ENCODE peak calls at places on chromosomes 6 and 20, in nine cellular contexts. One of them, this sample, is unnamed. For H3K27me3, the result is how much of the 10 kb centered on the place peaks cover.

GRCh38 chr6:139126255-139126654 is 8.6 kb upstream of the HECA start:
- DNase-seq in upper lobe of right lung: no peak
- DNase-seq in left ventricle myocardium inferior: no peak
- DNase-seq in cardiac muscle cell: no peak
- DNase-seq in endodermal cell: no peak
- DNase-seq in brain microvascular endothelial cell: peak
- DNase-seq in PC-9: no peak
- DNase-seq in sigmoid colon: no peak
- DNase-seq in psoas muscle: no peak
- DNase-seq in this sample: no peak

GRCh38 chr6:3920321-3920720 is 71.1 kb downstream of the FAM50B start:
- DNase-seq in cardiac muscle cell: no peak
- DNase-seq in endodermal cell: no peak
- DNase-seq in left ventricle myocardium inferior: no peak
- DNase-seq in psoas muscle: no peak
- DNase-seq in sigmoid colon: no peak
- DNase-seq in brain microvascular endothelial cell: no peak
- DNase-seq in upper lobe of right lung: no peak
- DNase-seq in PC-9: no peak
- DNase-seq in this sample: no peak

GRCh38 chr20:58623579-58624473 is 27.3 kb upstream of the STX16 start:
- DNase-seq in PC-9: peak
- DNase-seq in brain microvascular endothelial cell: peak
- DNase-seq in sigmoid colon: peak
- DNase-seq in cardiac muscle cell: no peak
- DNase-seq in psoas muscle: peak
- DNase-seq in upper lobe of right lung: no peak
- DNase-seq in left ventricle myocardium inferior: peak
- DNase-seq in endodermal cell: no peak
- DNase-seq in this sample: no peak

GRCh38 chr6:169963581-169964297 is 212.3 kb downstream of the ERMARD start:
- DNase-seq in endodermal cell: peak
- DNase-seq in upper lobe of right lung: peak
- DNase-seq in cardiac muscle cell: no peak
- DNase-seq in psoas muscle: no peak
- DNase-seq in PC-9: no peak
- DNase-seq in left ventricle myocardium inferior: no peak
- DNase-seq in brain microvascular endothelial cell: no peak
- DNase-seq in sigmoid colon: peak
- DNase-seq in this sample: peak

GRCh38 chr20:44431118-44431501 is 44.6 kb upstream of the TTPAL start:
- DNase-seq in psoas muscle: no peak
- DNase-seq in left ventricle myocardium inferior: no peak
- DNase-seq in endodermal cell: no peak
- DNase-seq in brain microvascular endothelial cell: no peak
- DNase-seq in sigmoid colon: no peak
- DNase-seq in PC-9: no peak
- DNase-seq in upper lobe of right lung: no peak
- DNase-seq in cardiac muscle cell: no peak
- DNase-seq in this sample: no peak

GRCh38 chr20:680638-681037 is 5.0 kb upstream of the SCRT2 start:
- DNase-seq in brain microvascular endothelial cell: no peak
- DNase-seq in upper lobe of right lung: no peak
- DNase-seq in sigmoid colon: no peak
- DNase-seq in PC-9: no peak
- DNase-seq in psoas muscle: no peak
- DNase-seq in endodermal cell: no peak
- DNase-seq in left ventricle myocardium inferior: no peak
- DNase-seq in cardiac muscle cell: no peak
- DNase-seq in this sample: no peak

GRCh38 chr6:151374024-151374423 is 17.3 kb downstream of the ZBTB2 start:
- DNase-seq in sigmoid colon: no peak
- DNase-seq in PC-9: peak
- DNase-seq in brain microvascular endothelial cell: no peak
- DNase-seq in endodermal cell: peak
- DNase-seq in psoas muscle: no peak
- DNase-seq in upper lobe of right lung: no peak
- DNase-seq in left ventricle myocardium inferior: no peak
- DNase-seq in cardiac muscle cell: no peak
- DNase-seq in this sample: no peak

GRCh38 chr20:45545754-45546453 is 1.3 kb downstream of the EPPIN start:
- DNase-seq in left ventricle myocardium inferior: no peak
- DNase-seq in cardiac muscle cell: peak
- DNase-seq in sigmoid colon: no peak
- DNase-seq in psoas muscle: no peak
- DNase-seq in brain microvascular endothelial cell: peak
- DNase-seq in endodermal cell: peak
- DNase-seq in PC-9: no peak
- DNase-seq in upper lobe of right lung: no peak
- DNase-seq in this sample: no peak

GRCh38 chr6:139973602-139974373 is 599.3 kb upstream of the CITED2 start:
- DNase-seq in PC-9: no peak
- DNase-seq in brain microvascular endothelial cell: peak
- DNase-seq in psoas muscle: no peak
- DNase-seq in upper lobe of right lung: no peak
- DNase-seq in endodermal cell: no peak
- DNase-seq in cardiac muscle cell: peak
- DNase-seq in sigmoid colon: no peak
- DNase-seq in left ventricle myocardium inferior: no peak
- DNase-seq in this sample: no peak

GRCh38 chr20:36506253-36506652 is 35.1 kb upstream of the MYL9 start:
- DNase-seq in brain microvascular endothelial cell: no peak
- DNase-seq in cardiac muscle cell: peak
- DNase-seq in upper lobe of right lung: no peak
- DNase-seq in sigmoid colon: no peak
- DNase-seq in left ventricle myocardium inferior: no peak
- DNase-seq in PC-9: no peak
- DNase-seq in psoas muscle: no peak
- DNase-seq in endodermal cell: no peak
- DNase-seq in this sample: no peak

GRCh38 chr6:15622045-15622750 is 40.6 kb downstream of the DTNBP1 start:
- DNase-seq in psoas muscle: no peak
- DNase-seq in PC-9: no peak
- DNase-seq in upper lobe of right lung: no peak
- DNase-seq in endodermal cell: no peak
- DNase-seq in cardiac muscle cell: no peak
- DNase-seq in sigmoid colon: no peak
- DNase-seq in brain microvascular endothelial cell: no peak
- DNase-seq in left ventricle myocardium inferior: no peak
- DNase-seq in this sample: no peak

GRCh38 chr6:130933712-130934200 is 106.5 kb downstream of the SMLR1 start:
- DNase-seq in endodermal cell: no peak
- DNase-seq in PC-9: no peak
- DNase-seq in psoas muscle: no peak
- DNase-seq in brain microvascular endothelial cell: peak
- DNase-seq in cardiac muscle cell: peak
- DNase-seq in upper lobe of right lung: no peak
- DNase-seq in sigmoid colon: no peak
- DNase-seq in left ventricle myocardium inferior: no peak
- DNase-seq in this sample: no peak

GRCh38 chr6:12275084-12275483 is 15.1 kb upstream of the EDN1 start:
- DNase-seq in PC-9: peak
- DNase-seq in upper lobe of right lung: no peak
- DNase-seq in psoas muscle: no peak
- DNase-seq in endodermal cell: no peak
- DNase-seq in cardiac muscle cell: no peak
- DNase-seq in sigmoid colon: no peak
- DNase-seq in brain microvascular endothelial cell: peak
- DNase-seq in left ventricle myocardium inferior: no peak
- DNase-seq in this sample: no peak

GRCh38 chr6:137641474-137642077 is 147.4 kb upstream of the OLIG3 start:
- DNase-seq in left ventricle myocardium inferior: peak
- DNase-seq in cardiac muscle cell: peak
- DNase-seq in sigmoid colon: peak
- DNase-seq in PC-9: peak
- DNase-seq in brain microvascular endothelial cell: peak
- DNase-seq in psoas muscle: peak
- DNase-seq in endodermal cell: peak
- DNase-seq in upper lobe of right lung: peak
- DNase-seq in this sample: peak
- TF ChIP-seq CTCF in left ventricle myocardium inferior: peak
- TF ChIP-seq CTCF in cardiac muscle cell: peak
- TF ChIP-seq CTCF in sigmoid colon: peak
- TF ChIP-seq CTCF in PC-9: peak
- TF ChIP-seq CTCF in brain microvascular endothelial cell: peak
- TF ChIP-seq CTCF in psoas muscle: peak
- TF ChIP-seq CTCF in endodermal cell: peak
- TF ChIP-seq CTCF in upper lobe of right lung: peak
- TF ChIP-seq CTCF in this sample: peak

DNA sequence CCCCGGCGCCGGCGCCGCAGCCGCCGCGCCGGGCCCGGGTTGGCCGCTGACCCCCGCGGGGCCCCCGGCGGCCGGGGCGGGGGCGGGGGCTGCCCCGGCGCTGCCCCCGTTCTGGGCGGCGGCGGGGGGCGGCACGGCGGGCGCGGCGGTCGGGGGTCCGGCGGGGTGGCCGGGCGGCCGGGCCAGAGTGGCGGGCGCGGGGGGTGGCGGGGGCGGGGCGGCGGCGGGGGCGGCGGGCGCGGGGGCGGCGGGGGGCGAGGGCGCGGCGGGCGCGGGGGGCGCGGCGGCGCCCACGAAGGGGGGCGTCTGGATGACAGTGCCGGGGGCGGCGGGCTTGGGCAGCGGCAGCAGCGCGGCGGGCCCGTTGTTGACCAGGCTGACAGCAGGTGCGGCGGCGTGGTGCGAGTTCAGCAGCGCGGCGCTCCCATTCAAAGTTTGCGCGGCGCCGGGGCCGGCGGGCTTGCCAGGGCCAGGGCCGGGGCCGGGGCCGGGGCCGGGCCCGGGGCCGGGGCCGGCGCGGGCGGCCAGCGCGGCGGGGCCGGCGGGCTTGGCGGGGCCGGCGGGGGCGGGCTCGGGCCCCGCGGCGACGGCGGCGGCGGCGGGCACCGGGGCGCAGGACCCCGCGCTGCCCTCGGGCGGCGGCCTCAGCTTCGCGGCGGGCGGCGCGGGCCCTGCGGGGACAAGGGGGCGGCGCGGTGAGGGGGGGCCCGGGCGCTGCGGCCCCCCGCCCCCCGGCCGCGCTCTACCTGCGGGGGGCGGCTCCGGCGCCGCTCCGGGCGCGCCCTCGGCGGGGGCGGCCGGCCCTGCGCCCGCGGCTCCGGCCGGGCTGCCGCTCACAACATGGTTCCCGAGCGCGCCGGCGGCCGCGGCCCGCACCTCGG is 653 bp downstream of the TAF4 start:
- DNase-seq in sigmoid colon: no peak
- DNase-seq in PC-9: peak
- DNase-seq in upper lobe of right lung: peak
- DNase-seq in left ventricle myocardium inferior: no peak
- DNase-seq in cardiac muscle cell: peak
- DNase-seq in endodermal cell: no peak
- DNase-seq in psoas muscle: no peak
- DNase-seq in brain microvascular endothelial cell: no peak
- DNase-seq in this sample: no peak
- H3K27ac ChIP-seq in sigmoid colon: peak
- H3K27ac ChIP-seq in PC-9: no peak
- H3K27ac ChIP-seq in upper lobe of right lung: no peak
- H3K27ac ChIP-seq in left ventricle myocardium inferior: peak
- H3K27ac ChIP-seq in cardiac muscle cell: peak
- H3K27ac ChIP-seq in endodermal cell: no peak
- H3K27ac ChIP-seq in psoas muscle: peak
- H3K27ac ChIP-seq in brain microvascular endothelial cell: no peak
- H3K27ac ChIP-seq in this sample: no peak

DNA sequence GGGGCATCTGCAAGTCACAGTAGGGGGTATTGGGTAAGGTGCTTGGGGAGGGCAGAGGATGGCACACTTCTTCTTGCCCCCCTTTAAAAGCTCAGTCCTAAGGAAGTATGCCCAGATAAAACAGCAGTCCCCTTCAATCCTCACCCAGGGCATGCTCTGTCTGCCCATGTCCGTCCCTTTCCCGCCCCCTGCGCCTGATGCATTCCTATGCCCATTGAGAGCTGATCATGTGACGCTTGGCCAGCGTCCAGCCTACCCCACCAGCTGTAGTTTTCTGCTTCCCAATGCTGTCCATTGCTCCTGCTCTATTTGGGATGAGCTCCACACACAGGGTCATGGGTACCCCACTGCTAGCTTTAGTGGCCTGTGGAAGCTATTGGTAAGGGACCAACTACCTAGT is 8.3 kb downstream of the SIGLEC1 start:
- DNase-seq in upper lobe of right lung: peak
- DNase-seq in left ventricle myocardium inferior: no peak
- DNase-seq in endodermal cell: no peak
- DNase-seq in cardiac muscle cell: no peak
- DNase-seq in brain microvascular endothelial cell: no peak
- DNase-seq in PC-9: no peak
- DNase-seq in psoas muscle: no peak
- DNase-seq in sigmoid colon: no peak
- DNase-seq in this sample: no peak
- H3K27me3 ChIP-seq in upper lobe of right lung: under half
- H3K27me3 ChIP-seq in left ventricle myocardium inferior: under half
- H3K27me3 ChIP-seq in endodermal cell: under half
- H3K27me3 ChIP-seq in cardiac muscle cell: under half
- H3K27me3 ChIP-seq in brain microvascular endothelial cell: under half
- H3K27me3 ChIP-seq in PC-9: under half
- H3K27me3 ChIP-seq in psoas muscle: under half
- H3K27me3 ChIP-seq in sigmoid colon: under half
- H3K27me3 ChIP-seq in this sample: under half

GRCh38 chr6:159981591-159982245 is 12.8 kb downstream of the IGF2R start:
- DNase-seq in psoas muscle: peak
- DNase-seq in sigmoid colon: peak
- DNase-seq in endodermal cell: no peak
- DNase-seq in brain microvascular endothelial cell: peak
- DNase-seq in upper lobe of right lung: no peak
- DNase-seq in PC-9: no peak
- DNase-seq in left ventricle myocardium inferior: no peak
- DNase-seq in cardiac muscle cell: no peak
- DNase-seq in this sample: no peak
- TF ChIP-seq CTCF in psoas muscle: no peak
- TF ChIP-seq CTCF in sigmoid colon: no peak
- TF ChIP-seq CTCF in endodermal cell: no peak
- TF ChIP-seq CTCF in brain microvascular endothelial cell: no peak
- TF ChIP-seq CTCF in upper lobe of right lung: no peak
- TF ChIP-seq CTCF in PC-9: no peak
- TF ChIP-seq CTCF in left ventricle myocardium inferior: no peak
- TF ChIP-seq CTCF in cardiac muscle cell: no peak
- TF ChIP-seq CTCF in this sample: no peak

DNA sequence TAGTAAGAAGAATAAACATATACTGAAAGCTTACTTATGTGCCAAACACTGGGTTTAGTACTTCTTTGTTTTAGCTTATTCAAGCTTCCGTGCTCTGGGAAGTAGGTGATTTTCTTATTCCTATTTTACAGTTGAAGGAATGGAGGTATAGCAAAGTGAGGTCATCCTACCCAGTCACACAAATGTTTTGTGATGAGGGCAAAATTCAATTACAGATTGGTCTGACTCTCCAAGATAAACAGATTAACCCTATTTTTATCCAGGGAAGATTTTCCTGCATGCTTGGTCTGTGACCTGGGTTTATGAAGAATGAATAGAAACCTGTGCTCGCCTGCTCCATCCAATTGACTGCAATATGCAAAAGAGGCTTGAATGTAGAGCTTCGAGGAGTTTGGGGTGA is 310.0 kb downstream of the ZNF217 start:
- DNase-seq in left ventricle myocardium inferior: no peak
- DNase-seq in endodermal cell: no peak
- DNase-seq in cardiac muscle cell: no peak
- DNase-seq in brain microvascular endothelial cell: no peak
- DNase-seq in sigmoid colon: no peak
- DNase-seq in PC-9: no peak
- DNase-seq in psoas muscle: no peak
- DNase-seq in upper lobe of right lung: no peak
- DNase-seq in this sample: no peak
- H3K27ac ChIP-seq in left ventricle myocardium inferior: no peak
- H3K27ac ChIP-seq in endodermal cell: no peak
- H3K27ac ChIP-seq in cardiac muscle cell: no peak
- H3K27ac ChIP-seq in brain microvascular endothelial cell: no peak
- H3K27ac ChIP-seq in sigmoid colon: no peak
- H3K27ac ChIP-seq in PC-9: no peak
- H3K27ac ChIP-seq in psoas muscle: no peak
- H3K27ac ChIP-seq in upper lobe of right lung: no peak
- H3K27ac ChIP-seq in this sample: no peak